ENCODE peak calls at places on chromosomes 16 and 17, in nine cellular contexts. One of them, this sample, is unnamed.

GRCh38 chr17:28041844-28042656 is 427 bp upstream of the NLK start:
- DNase-seq in HFF-Myc: peak
- DNase-seq in cardiac fibroblast: no peak
- DNase-seq in hepatocyte: no peak
- DNase-seq in mucosa of descending colon: no peak
- DNase-seq in AG10803: peak
- DNase-seq in kidney epithelial cell: no peak
- DNase-seq in sigmoid colon: no peak
- DNase-seq in ascending aorta: peak
- DNase-seq in this sample: no peak

GRCh38 chr16:67517661-67518423 is 10.8 kb upstream of the RIPOR1 start:
- DNase-seq in HFF-Myc: no peak
- DNase-seq in cardiac fibroblast: no peak
- DNase-seq in hepatocyte: no peak
- DNase-seq in mucosa of descending colon: no peak
- DNase-seq in AG10803: no peak
- DNase-seq in kidney epithelial cell: no peak
- DNase-seq in sigmoid colon: no peak
- DNase-seq in ascending aorta: no peak
- DNase-seq in this sample: no peak

GRCh38 chr17:39598635-39599005 is 9.1 kb downstream of the NEUROD2 start:
- DNase-seq in HFF-Myc: no peak
- DNase-seq in cardiac fibroblast: no peak
- DNase-seq in hepatocyte: no peak
- DNase-seq in mucosa of descending colon: no peak
- DNase-seq in AG10803: no peak
- DNase-seq in kidney epithelial cell: no peak
- DNase-seq in sigmoid colon: no peak
- DNase-seq in ascending aorta: no peak
- DNase-seq in this sample: no peak

GRCh38 chr17:64146418-64147109 is 16.6 kb upstream of the ERN1 start:
- DNase-seq in HFF-Myc: no peak
- DNase-seq in cardiac fibroblast: peak
- DNase-seq in hepatocyte: peak
- DNase-seq in mucosa of descending colon: peak
- DNase-seq in AG10803: peak
- DNase-seq in kidney epithelial cell: no peak
- DNase-seq in sigmoid colon: peak
- DNase-seq in ascending aorta: peak
- DNase-seq in this sample: no peak

GRCh38 chr16:4313563-4314531 is 2.0 kb upstream of the GLIS2 start:
- DNase-seq in HFF-Myc: no peak
- DNase-seq in cardiac fibroblast: peak
- DNase-seq in hepatocyte: peak
- DNase-seq in mucosa of descending colon: peak
- DNase-seq in AG10803: no peak
- DNase-seq in kidney epithelial cell: no peak
- DNase-seq in sigmoid colon: no peak
- DNase-seq in ascending aorta: no peak
- DNase-seq in this sample: no peak

GRCh38 chr17:9792181-9792840 is 919 bp upstream of the DHRS7C start:
- DNase-seq in HFF-Myc: no peak
- DNase-seq in cardiac fibroblast: no peak
- DNase-seq in hepatocyte: no peak
- DNase-seq in mucosa of descending colon: no peak
- DNase-seq in AG10803: no peak
- DNase-seq in kidney epithelial cell: no peak
- DNase-seq in sigmoid colon: no peak
- DNase-seq in ascending aorta: no peak
- DNase-seq in this sample: no peak

GRCh38 chr17:40095944-40096791 is 4.2 kb downstream of the NR1D1 start:
- DNase-seq in HFF-Myc: no peak
- DNase-seq in cardiac fibroblast: no peak
- DNase-seq in hepatocyte: no peak
- DNase-seq in mucosa of descending colon: peak
- DNase-seq in AG10803: no peak
- DNase-seq in kidney epithelial cell: no peak
- DNase-seq in sigmoid colon: peak
- DNase-seq in ascending aorta: peak
- DNase-seq in this sample: no peak

GRCh38 chr16:53434436-53435065 is at the start of gene RBL2:
- DNase-seq in HFF-Myc: no peak
- DNase-seq in cardiac fibroblast: peak
- DNase-seq in hepatocyte: peak
- DNase-seq in mucosa of descending colon: peak
- DNase-seq in AG10803: peak
- DNase-seq in kidney epithelial cell: no peak
- DNase-seq in sigmoid colon: peak
- DNase-seq in ascending aorta: peak
- DNase-seq in this sample: no peak

GRCh38 chr16:31472559-31473203 is 729 bp downstream of the TGFB1I1 start:
- DNase-seq in HFF-Myc: peak
- DNase-seq in cardiac fibroblast: peak
- DNase-seq in hepatocyte: peak
- DNase-seq in mucosa of descending colon: peak
- DNase-seq in AG10803: peak
- DNase-seq in kidney epithelial cell: no peak
- DNase-seq in sigmoid colon: peak
- DNase-seq in ascending aorta: peak
- DNase-seq in this sample: peak

GRCh38 chr17:29393451-29393850 is 3.3 kb downstream of the TAOK1 start:
- DNase-seq in HFF-Myc: no peak
- DNase-seq in cardiac fibroblast: peak
- DNase-seq in hepatocyte: no peak
- DNase-seq in mucosa of descending colon: no peak
- DNase-seq in AG10803: peak
- DNase-seq in kidney epithelial cell: no peak
- DNase-seq in sigmoid colon: no peak
- DNase-seq in ascending aorta: no peak
- DNase-seq in this sample: no peak

GRCh38 chr17:63695889-63696288 is 4.0 kb downstream of the LIMD2 start:
- DNase-seq in HFF-Myc: no peak
- DNase-seq in cardiac fibroblast: no peak
- DNase-seq in hepatocyte: no peak
- DNase-seq in mucosa of descending colon: no peak
- DNase-seq in AG10803: no peak
- DNase-seq in kidney epithelial cell: no peak
- DNase-seq in sigmoid colon: no peak
- DNase-seq in ascending aorta: no peak
- DNase-seq in this sample: no peak

GRCh38 chr17:17743391-17744112 is 62.3 kb downstream of the RAI1 start:
- DNase-seq in HFF-Myc: no peak
- DNase-seq in cardiac fibroblast: no peak
- DNase-seq in hepatocyte: no peak
- DNase-seq in mucosa of descending colon: no peak
- DNase-seq in AG10803: no peak
- DNase-seq in kidney epithelial cell: no peak
- DNase-seq in sigmoid colon: no peak
- DNase-seq in ascending aorta: no peak
- DNase-seq in this sample: no peak

GRCh38 chr17:67105213-67105612 is 60.9 kb downstream of the CACNG1 start:
- DNase-seq in HFF-Myc: no peak
- DNase-seq in cardiac fibroblast: peak
- DNase-seq in hepatocyte: no peak
- DNase-seq in mucosa of descending colon: no peak
- DNase-seq in AG10803: peak
- DNase-seq in kidney epithelial cell: no peak
- DNase-seq in sigmoid colon: no peak
- DNase-seq in ascending aorta: no peak
- DNase-seq in this sample: peak

GRCh38 chr17:59377410-59377809 is 46.0 kb downstream of the YPEL2 start:
- DNase-seq in HFF-Myc: no peak
- DNase-seq in cardiac fibroblast: peak
- DNase-seq in hepatocyte: no peak
- DNase-seq in mucosa of descending colon: no peak
- DNase-seq in AG10803: peak
- DNase-seq in kidney epithelial cell: no peak
- DNase-seq in sigmoid colon: peak
- DNase-seq in ascending aorta: no peak
- DNase-seq in this sample: no peak

GRCh38 chr16:79816081-79816497 is 215.6 kb upstream of the MAF start:
- DNase-seq in HFF-Myc: no peak
- DNase-seq in cardiac fibroblast: no peak
- DNase-seq in hepatocyte: no peak
- DNase-seq in mucosa of descending colon: no peak
- DNase-seq in AG10803: no peak
- DNase-seq in kidney epithelial cell: no peak
- DNase-seq in sigmoid colon: no peak
- DNase-seq in ascending aorta: no peak
- DNase-seq in this sample: no peak

DNA sequence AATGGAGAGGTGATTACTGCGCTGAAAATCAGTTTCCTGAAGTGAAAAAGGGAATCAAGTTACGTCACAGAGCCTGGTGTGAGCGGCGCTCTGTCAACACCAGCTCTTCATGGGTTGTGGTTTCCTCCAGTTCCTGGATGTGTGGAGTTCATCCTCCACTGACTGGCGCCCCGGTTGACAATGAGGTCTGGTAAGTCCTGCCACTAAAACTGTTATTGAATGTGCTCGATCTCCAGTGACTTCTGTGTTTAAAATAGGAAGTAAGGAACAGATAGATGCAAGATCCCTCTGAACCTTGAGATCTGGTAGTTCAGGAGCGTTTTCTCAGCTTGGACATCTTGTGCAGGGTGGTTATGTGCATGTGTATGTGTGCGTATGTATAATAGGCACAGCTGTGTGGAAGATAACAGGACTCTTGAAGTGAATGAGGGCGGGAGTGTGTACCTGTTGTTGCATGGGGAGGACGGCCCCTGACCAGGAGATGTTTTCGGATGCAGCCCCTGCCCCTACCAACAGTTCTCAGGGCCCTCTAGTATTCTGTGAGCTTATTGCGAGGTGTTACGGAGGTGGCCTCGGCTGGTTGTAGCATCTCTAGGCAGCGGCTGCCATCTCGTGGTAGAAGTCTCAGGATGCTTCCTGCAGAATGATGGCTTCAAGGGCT is 22.0 kb upstream of the GOT2 start:
- DNase-seq in HFF-Myc: no peak
- DNase-seq in cardiac fibroblast: peak
- DNase-seq in hepatocyte: peak
- DNase-seq in mucosa of descending colon: peak
- DNase-seq in AG10803: peak
- DNase-seq in kidney epithelial cell: peak
- DNase-seq in sigmoid colon: peak
- DNase-seq in ascending aorta: peak
- DNase-seq in this sample: peak
- TF ChIP-seq CTCF in HFF-Myc: peak
- TF ChIP-seq CTCF in cardiac fibroblast: peak
- TF ChIP-seq CTCF in hepatocyte: peak
- TF ChIP-seq CTCF in mucosa of descending colon: peak
- TF ChIP-seq CTCF in AG10803: peak
- TF ChIP-seq CTCF in kidney epithelial cell: peak
- TF ChIP-seq CTCF in sigmoid colon: peak
- TF ChIP-seq CTCF in ascending aorta: peak
- TF ChIP-seq CTCF in this sample: peak

DNA sequence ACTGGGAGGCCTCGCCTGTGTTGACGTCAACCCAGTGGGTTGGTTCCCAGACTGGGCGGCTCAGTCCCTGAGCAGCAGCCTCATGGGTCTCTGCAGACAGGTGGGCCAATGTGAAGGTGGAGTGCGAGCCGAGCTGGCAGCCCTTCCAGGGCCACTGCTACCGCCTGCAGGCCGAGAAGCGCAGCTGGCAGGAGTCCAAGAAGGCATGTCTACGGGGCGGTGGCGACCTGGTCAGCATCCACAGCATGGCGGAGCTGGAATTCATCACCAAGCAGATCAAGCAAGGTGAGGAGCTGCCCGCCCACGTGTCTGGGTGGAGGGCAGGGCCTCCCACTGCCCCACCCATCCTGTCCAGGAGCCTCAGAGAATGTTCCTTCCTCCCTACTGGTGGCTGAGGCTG is 44.1 kb downstream of the MRC2 start:
- DNase-seq in HFF-Myc: no peak
- DNase-seq in cardiac fibroblast: no peak
- DNase-seq in hepatocyte: no peak
- DNase-seq in mucosa of descending colon: peak
- DNase-seq in AG10803: no peak
- DNase-seq in kidney epithelial cell: no peak
- DNase-seq in sigmoid colon: peak
- DNase-seq in ascending aorta: no peak
- DNase-seq in this sample: no peak
- H3K4me3 ChIP-seq in HFF-Myc: no peak
- H3K4me3 ChIP-seq in cardiac fibroblast: no peak
- H3K4me3 ChIP-seq in hepatocyte: no peak
- H3K4me3 ChIP-seq in mucosa of descending colon: no peak
- H3K4me3 ChIP-seq in AG10803: no peak
- H3K4me3 ChIP-seq in kidney epithelial cell: no peak
- H3K4me3 ChIP-seq in sigmoid colon: no peak
- H3K4me3 ChIP-seq in ascending aorta: no peak
- H3K4me3 ChIP-seq in this sample: no peak

GRCh38 chr17:81429813-81430510 is 34.7 kb downstream of the BAHCC1 start:
- DNase-seq in HFF-Myc: no peak
- DNase-seq in cardiac fibroblast: peak
- DNase-seq in hepatocyte: peak
- DNase-seq in mucosa of descending colon: peak
- DNase-seq in AG10803: peak
- DNase-seq in kidney epithelial cell: no peak
- DNase-seq in sigmoid colon: no peak
- DNase-seq in ascending aorta: no peak
- DNase-seq in this sample: no peak
- TF ChIP-seq CTCF in HFF-Myc: no peak
- TF ChIP-seq CTCF in cardiac fibroblast: no peak
- TF ChIP-seq CTCF in hepatocyte: peak
- TF ChIP-seq CTCF in mucosa of descending colon: no peak
- TF ChIP-seq CTCF in AG10803: peak
- TF ChIP-seq CTCF in kidney epithelial cell: no peak
- TF ChIP-seq CTCF in sigmoid colon: no peak
- TF ChIP-seq CTCF in ascending aorta: no peak
- TF ChIP-seq CTCF in this sample: no peak

DNA sequence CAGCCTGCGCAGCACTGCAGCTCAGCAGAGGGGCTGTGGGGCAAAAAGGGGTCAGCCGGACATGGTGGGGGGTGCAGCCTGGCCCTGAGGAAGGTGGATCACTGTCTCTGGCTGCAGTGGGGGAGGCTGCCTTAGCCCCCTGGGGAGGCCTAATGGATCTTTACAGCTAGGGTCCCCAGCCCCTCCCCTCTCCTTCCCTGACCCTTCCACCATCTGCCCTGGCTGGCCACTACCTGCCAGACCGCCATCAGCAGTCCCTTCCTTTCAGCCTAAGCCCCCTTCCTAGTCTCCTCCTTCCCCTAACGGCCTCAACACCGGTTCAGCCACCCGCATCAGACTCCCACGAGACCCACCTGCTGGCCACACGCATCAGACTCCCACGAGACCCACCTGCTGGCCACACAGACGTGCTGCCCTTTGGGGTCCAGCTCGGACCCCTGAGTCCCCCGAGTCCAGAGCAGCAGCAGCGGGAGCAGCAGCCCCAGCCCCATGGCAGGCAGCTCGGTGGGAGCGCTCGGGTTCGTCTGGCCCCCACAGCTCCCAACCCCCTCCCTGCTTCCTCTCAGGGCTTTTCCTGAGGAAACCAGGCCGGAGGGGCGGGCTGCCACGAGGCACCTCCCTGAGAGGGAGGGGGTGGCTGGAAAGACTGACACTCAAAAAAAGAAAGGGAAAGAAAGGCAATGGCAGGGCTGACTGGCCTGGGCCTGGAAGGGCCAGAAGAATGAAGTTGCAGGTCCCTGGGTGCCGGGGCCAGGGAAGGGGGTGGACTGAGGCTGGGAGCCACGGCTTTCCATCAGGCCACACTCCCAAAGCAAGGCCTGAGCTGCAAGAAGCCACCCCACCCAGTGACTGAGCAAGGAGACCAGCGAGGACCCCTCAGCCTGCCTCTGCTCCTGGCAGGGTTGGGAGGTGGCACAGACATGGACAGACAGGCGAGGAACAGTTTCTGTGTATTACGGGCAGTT is at the start of gene SCARF1:
- DNase-seq in HFF-Myc: no peak
- DNase-seq in cardiac fibroblast: no peak
- DNase-seq in hepatocyte: no peak
- DNase-seq in mucosa of descending colon: no peak
- DNase-seq in AG10803: no peak
- DNase-seq in kidney epithelial cell: no peak
- DNase-seq in sigmoid colon: peak
- DNase-seq in ascending aorta: peak
- DNase-seq in this sample: no peak
- H3K4me3 ChIP-seq in HFF-Myc: no peak
- H3K4me3 ChIP-seq in cardiac fibroblast: no peak
- H3K4me3 ChIP-seq in hepatocyte: no peak
- H3K4me3 ChIP-seq in mucosa of descending colon: no peak
- H3K4me3 ChIP-seq in AG10803: no peak
- H3K4me3 ChIP-seq in kidney epithelial cell: no peak
- H3K4me3 ChIP-seq in sigmoid colon: peak
- H3K4me3 ChIP-seq in ascending aorta: peak
- H3K4me3 ChIP-seq in this sample: no peak

This sample was measured in AG09309.